ENCODE peak calls at places on chromosomes 12 and 14, in five cellular contexts. T is NCI-H1092, P is LoVo, E is glutamatergic neuron, M is GM12891. J is an unnamed sample.

GRCh38 chr14:58969951-58970751 is 218.3 kb upstream of the DAAM1 start:
- DNase-seq in T (no peak), M (no peak), P (no peak), E (no peak), J (peak; percentile 21)

GRCh38 chr12:10190558-10191388 is 11.9 kb downstream of the TMEM52B start:
- DNase-seq in T (no peak), E (peak; percentile 57), M (peak; percentile 47), P (peak; percentile 66), J (no peak)

GRCh38 chr14:81219821-81220487 is 805 bp downstream of the GTF2A1 start:
- DNase-seq in M (no peak), E (peak; percentile 54), P (peak; percentile 25), T (no peak), J (no peak)

GRCh38 chr12:1837541-1838206 is 17.3 kb downstream of the LRTM2 start:
- DNase-seq in E (no peak), M (no peak), T (no peak), P (no peak), J (no peak)

GRCh38 chr14:22614240-22614799 is 16.2 kb downstream of the ABHD4 start:
- DNase-seq in M (no peak), P (peak; percentile 95), E (no peak), T (no peak), J (peak; percentile 34)

GRCh38 chr14:90111895-90112534 is 50.2 kb downstream of the KCNK13 start:
- DNase-seq in E (no peak), T (no peak), P (no peak), M (no peak), J (no peak)

GRCh38 chr14:58477653-58478052 is 50.1 kb downstream of the KIAA0586 start:
- DNase-seq in M (no peak), T (no peak), E (no peak), P (no peak), J (no peak)

GRCh38 chr12:93323625-93324165 is 54.0 kb upstream of the NUDT4 start:
- DNase-seq in P (no peak), M (no peak), E (no peak), T (no peak), J (no peak)

GRCh38 chr14:104968153-104968527 is 10.0 kb downstream of the AHNAK2 start:
- DNase-seq in P (no peak), T (no peak), E (peak; percentile 52), M (no peak), J (no peak)

GRCh38 chr12:97482153-97482693 is 19.6 kb downstream of the RMST start:
- DNase-seq in T (no peak), M (no peak), E (no peak), P (no peak), J (no peak)

GRCh38 chr12:69897744-69898143 is 72.7 kb downstream of the MYRFL start:
- DNase-seq in M (no peak), E (no peak), P (no peak), T (no peak), J (no peak)

GRCh38 chr14:68672609-68673285 is 120.1 kb downstream of the ZFP36L1 start:
- DNase-seq in T (no peak), E (no peak), P (no peak), M (no peak), J (no peak)

J was measured in GM12864.